ENCODE peak calls at places on chromosomes 5 and 9, in six cellular contexts. D, G, L, O, C and Z are unnamed samples.

GRCh38 chr9:89874351-89875321 is 269.8 kb downstream of the GADD45G start:
- DNase-seq in D (no peak), G (no peak), L (no peak), O (no peak), C (no peak), Z (peak; percentile 12)

GRCh38 chr5:95730011-95730700 is 980 bp upstream of the RHOBTB3 start:
- DNase-seq in D (no peak), G (no peak), L (no peak), O (no peak), C (no peak), Z (no peak)

GRCh38 chr9:124030969-124031451 is 19.4 kb downstream of the LHX2 start:
- DNase-seq in D (no peak), G (peak; percentile 36), L (no peak), O (peak; percentile 51), C (no peak), Z (no peak)

GRCh38 chr5:171205375-171205774 is 103.7 kb upstream of the TLX3 start:
- DNase-seq in D (no peak), G (no peak), L (no peak), O (no peak), C (no peak), Z (no peak)

GRCh38 chr9:105694320-105694847 is at the start of gene TMEM38B:
- DNase-seq in D (no peak), G (peak; percentile 73), L (peak; percentile 95), O (peak; percentile 38), C (peak; percentile 78), Z (peak; percentile 85)

GRCh38 chr9:137136261-137136925 is 2.6 kb upstream of the GRIN1 start:
- DNase-seq in D (no peak), G (no peak), L (no peak), O (no peak), C (no peak), Z (no peak)

GRCh38 chr5:132211787-132212186 is 15.9 kb downstream of the P4HA2 start:
- DNase-seq in D (no peak), G (no peak), L (no peak), O (no peak), C (no peak), Z (no peak)

GRCh38 chr9:81690251-81690851 is 1.0 kb upstream of the TLE1 start:
- DNase-seq in D (no peak), G (peak; percentile 62), L (peak; percentile 73), O (no peak), C (no peak), Z (no peak)

GRCh38 chr5:131525805-131526204 is 109.2 kb downstream of the RAPGEF6 start:
- DNase-seq in D (no peak), G (peak; percentile 77), L (no peak), O (no peak), C (no peak), Z (no peak)

GRCh38 chr5:53246042-53246836 is 136.7 kb upstream of the MOCS2 start:
- DNase-seq in D (no peak), G (peak; percentile 53), L (no peak), O (peak; percentile 82), C (no peak), Z (no peak)

GRCh38 chr9:98391884-98392283 is 136.4 kb upstream of the TBC1D2 start:
- DNase-seq in D (no peak), G (no peak), L (no peak), O (no peak), C (no peak), Z (no peak)

GRCh38 chr5:94749048-94749447 is 130.6 kb downstream of the SLF1 start:
- DNase-seq in D (no peak), G (no peak), L (no peak), O (no peak), C (no peak), Z (no peak)

GRCh38 chr5:64637837-64638443 is 52.4 kb upstream of the SHISAL2B start:
- DNase-seq in D (no peak), G (no peak), L (no peak), O (no peak), C (no peak), Z (no peak)

GRCh38 chr9:5630038-5630507 is 1.2 kb downstream of the RIC1 start:
- DNase-seq in D (no peak), G (peak; percentile 57), L (peak; percentile 30), O (peak; percentile 47), C (no peak), Z (no peak)

DNA sequence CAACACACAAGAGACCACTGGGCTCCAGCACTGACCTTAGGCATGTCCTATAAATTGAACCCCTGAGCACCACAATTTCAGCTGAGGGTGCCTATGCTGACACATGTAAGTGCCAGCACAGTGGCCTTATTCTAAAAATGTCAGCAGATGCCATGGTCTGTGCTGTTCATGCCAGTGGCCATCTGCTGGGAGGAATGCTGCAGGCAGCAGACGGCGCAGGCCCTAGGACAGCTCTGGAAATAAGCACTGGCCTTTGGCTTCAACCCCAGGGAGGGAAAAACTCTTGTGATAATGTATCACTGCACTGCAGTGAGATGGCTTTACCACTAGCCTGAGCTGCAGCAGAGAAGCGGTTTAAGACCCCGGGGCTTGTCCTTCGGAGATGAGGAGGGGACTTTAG is 98.5 kb downstream of the SYK start:
- DNase-seq in D (no peak), G (no peak), L (no peak), O (peak; percentile 22), C (no peak), Z (no peak)
- TF ChIP-seq CTCF in D (no peak), G (peak; percentile 21), L (peak; percentile 21), O (peak; percentile 64), C (no peak), Z (no peak)

GRCh38 chr5:175447571-175447970 is 3.6 kb upstream of the DRD1 start:
- DNase-seq in D (no peak), G (no peak), L (no peak), O (no peak), C (no peak), Z (no peak)

GRCh38 chr5:175448276-175448675 is 4.3 kb upstream of the DRD1 start:
- DNase-seq in D (no peak), G (no peak), L (no peak), O (no peak), C (no peak), Z (no peak)

GRCh38 chr5:175444905-175445456 is 999 bp upstream of the DRD1 start:
- DNase-seq in D (no peak), G (no peak), L (no peak), O (no peak), C (no peak), Z (no peak)

GRCh38 chr5:175443514-175444059 is 395 bp downstream of the DRD1 start:
- DNase-seq in D (no peak), G (no peak), L (no peak), O (no peak), C (no peak), Z (no peak)

GRCh38 chr5:175444060-175444904 is at the start of gene DRD1:
- DNase-seq in D (no peak), G (peak; percentile 13), L (peak; percentile 77), O (no peak), C (peak; percentile 56), Z (peak; percentile 24)
- TF ChIP-seq CTCF in D (peak; percentile 61), G (peak; percentile 8), L (peak; percentile 74), O (peak; percentile 87), C (peak; percentile 61), Z (no peak)

GRCh38 chr5:139685886-139686285 is 37.7 kb downstream of the CXXC5 start:
- DNase-seq in D (no peak), G (no peak), L (no peak), O (no peak), C (no peak), Z (no peak)

GRCh38 chr5:139686356-139686918 is 38.3 kb downstream of the CXXC5 start:
- DNase-seq in D (no peak), G (no peak), L (no peak), O (no peak), C (no peak), Z (no peak)

GRCh38 chr5:139684350-139684880 is 36.3 kb downstream of the CXXC5 start:
- DNase-seq in D (no peak), G (no peak), L (no peak), O (no peak), C (no peak), Z (no peak)

GRCh38 chr5:139683295-139684271 is 35.4 kb downstream of the CXXC5 start:
- DNase-seq in D (no peak), G (no peak), L (no peak), O (no peak), C (no peak), Z (no peak)

DNA sequence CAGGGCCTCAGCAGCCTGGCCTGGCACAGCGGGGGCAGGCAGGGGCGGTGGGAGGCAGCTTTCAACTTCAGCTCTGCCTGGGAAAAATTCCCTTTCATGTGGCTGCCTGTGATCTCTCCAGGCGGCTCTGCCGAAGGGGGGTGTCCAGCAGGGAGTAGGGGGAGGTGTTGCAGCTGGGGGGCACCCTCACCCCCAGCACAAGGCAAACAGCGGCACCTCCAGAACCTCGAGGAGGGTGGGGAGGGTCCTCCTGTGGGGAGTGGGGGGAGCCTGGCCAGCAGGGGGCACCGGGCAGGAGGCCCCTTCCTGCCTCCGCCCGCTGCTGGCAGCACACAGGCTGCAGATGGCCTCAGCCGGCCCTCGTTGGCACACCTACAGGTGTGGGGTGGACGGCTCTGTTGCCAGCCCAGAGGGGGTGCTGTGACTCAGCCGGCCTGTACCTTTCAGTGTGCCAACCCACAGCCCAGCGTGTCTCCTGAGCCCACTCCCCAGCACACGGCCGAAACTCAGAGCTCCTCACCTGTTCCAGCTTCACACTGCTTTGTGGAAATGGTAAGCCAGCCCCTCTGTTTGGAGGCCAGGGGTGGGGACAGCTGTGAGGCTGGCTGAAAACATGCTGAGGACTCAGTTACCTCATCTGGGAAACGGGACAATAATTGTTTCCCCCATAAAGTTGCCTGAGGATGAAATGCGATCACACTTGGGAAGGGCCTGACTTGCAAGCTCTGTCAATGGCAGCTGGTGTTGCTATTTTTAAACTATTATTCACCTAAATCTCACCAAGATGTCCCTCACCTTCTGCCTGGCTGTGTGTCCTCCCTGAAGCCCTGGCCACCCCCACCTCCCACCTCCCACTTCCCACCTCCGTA is 37.0 kb downstream of the CXXC5 start:
- DNase-seq in D (no peak), G (no peak), L (no peak), O (no peak), C (no peak), Z (no peak)
- TF ChIP-seq CTCF in D (no peak), G (no peak), L (peak; percentile 21), O (peak; percentile 51), C (no peak), Z (no peak)

GRCh38 chr5:142694092-142694856 is 8.4 kb upstream of the FGF1 start:
- DNase-seq in D (no peak), G (no peak), L (no peak), O (no peak), C (no peak), Z (no peak)
- TF ChIP-seq CTCF in D (no peak), G (peak; percentile 16), L (no peak), O (peak; percentile 59), C (no peak), Z (no peak)

GRCh38 chr9:292915-293314 is 78.2 kb downstream of the DOCK8 start:
- DNase-seq in D (no peak), G (no peak), L (no peak), O (no peak), C (no peak), Z (no peak)
- TF ChIP-seq CTCF in D (no peak), G (no peak), L (no peak), O (peak; percentile 6), C (no peak), Z (no peak)

GRCh38 chr5:179908528-179908927 is 831 bp upstream of the TBC1D9B start:
- DNase-seq in D (no peak), G (no peak), L (no peak), O (no peak), C (no peak), Z (no peak)
- TF ChIP-seq CTCF in D (no peak), G (peak; percentile 12), L (peak; percentile 22), O (peak; percentile 33), C (no peak), Z (no peak)